ENCODE peak calls at places on chromosomes 3 and 15, in seven cellular contexts. D is Peyer's patch, G is esophagus squamous epithelium, J is stomach, B is breast epithelium, K is H1, R is gastrocnemius medialis. P is an unnamed sample.

GRCh38 chr15:57878573-57878972 is 172.1 kb downstream of the POLR2M start:
- DNase-seq in D (no peak), G (no peak), J (no peak), B (no peak), K (no peak), R (no peak), P (no peak)

GRCh38 chr3:114318295-114318694 is 24.5 kb downstream of the TIGIT start:
- DNase-seq in D (no peak), G (no peak), J (no peak), B (no peak), K (no peak), R (no peak), P (no peak)

GRCh38 chr15:100873029-100873677 is 6.5 kb upstream of the ALDH1A3 start:
- DNase-seq in D (peak), G (no peak), J (peak), B (peak), K (no peak), R (peak), P (peak)

GRCh38 chr3:8255771-8256170 is 245.9 kb upstream of the LMCD1 start:
- DNase-seq in D (no peak), G (no peak), J (no peak), B (no peak), K (no peak), R (no peak), P (no peak)

GRCh38 chr15:57301307-57301706 is 75.0 kb upstream of the CGNL1 start:
- DNase-seq in D (no peak), G (no peak), J (no peak), B (no peak), K (no peak), R (no peak), P (no peak)

GRCh38 chr3:128188326-128188725 is 35.0 kb downstream of the EEFSEC start:
- DNase-seq in D (no peak), G (no peak), J (no peak), B (no peak), K (no peak), R (no peak), P (no peak)

GRCh38 chr15:32125595-32125994 is 95.3 kb downstream of the CHRNA7 start:
- DNase-seq in D (no peak), G (no peak), J (no peak), B (no peak), K (no peak), R (no peak), P (no peak)

GRCh38 chr3:47617061-47618010 is 38.7 kb upstream of the CSPG5 start:
- DNase-seq in D (no peak), G (no peak), J (no peak), B (no peak), K (no peak), R (no peak), P (no peak)

GRCh38 chr15:76935620-76936019 is 4.1 kb downstream of the RCN2 start:
- DNase-seq in D (peak), G (no peak), J (no peak), B (no peak), K (no peak), R (no peak), P (no peak)

GRCh38 chr3:42488687-42489086 is 13.8 kb upstream of the VIPR1 start:
- DNase-seq in D (no peak), G (no peak), J (no peak), B (no peak), K (no peak), R (no peak), P (no peak)

GRCh38 chr3:38651153-38651789 is 1.8 kb upstream of the SCN5A start:
- DNase-seq in D (peak), G (no peak), J (peak), B (no peak), K (no peak), R (peak), P (peak)

GRCh38 chr3:190517696-190518095 is 3.8 kb downstream of the IL1RAP start:
- DNase-seq in D (no peak), G (no peak), J (no peak), B (no peak), K (no peak), R (no peak), P (no peak)

GRCh38 chr3:161644871-161645636 is 148.4 kb downstream of the OTOL1 start:
- DNase-seq in D (no peak), G (no peak), J (no peak), B (no peak), K (no peak), R (no peak), P (no peak)

GRCh38 chr15:100853676-100854440 is 25.8 kb upstream of the ALDH1A3 start:
- DNase-seq in D (no peak), G (no peak), J (peak), B (peak), K (no peak), R (no peak), P (no peak)

GRCh38 chr15:51931638-51932037 is 39.9 kb downstream of the LEO1 start:
- DNase-seq in D (no peak), G (no peak), J (no peak), B (no peak), K (no peak), R (no peak), P (no peak)

GRCh38 chr15:99537344-99537743 is 28.4 kb upstream of the MEF2A start:
- DNase-seq in D (no peak), G (no peak), J (no peak), B (no peak), K (no peak), R (no peak), P (no peak)

GRCh38 chr15:48500595-48500994 is 144.9 kb downstream of the FBN1 start:
- DNase-seq in D (no peak), G (no peak), J (no peak), B (no peak), K (no peak), R (no peak), P (no peak)

GRCh38 chr3:60970850-60971249 is 280.4 kb downstream of the FHIT start:
- DNase-seq in D (no peak), G (no peak), J (no peak), B (no peak), K (no peak), R (no peak), P (no peak)

GRCh38 chr15:38487383-38487782 is 33.5 kb downstream of the FAM98B start:
- DNase-seq in D (no peak), G (no peak), J (no peak), B (no peak), K (no peak), R (no peak), P (no peak)

GRCh38 chr3:177705976-177706866 is 508.9 kb upstream of the TBL1XR1 start:
- DNase-seq in D (no peak), G (no peak), J (no peak), B (no peak), K (no peak), R (peak), P (peak)

GRCh38 chr3:172096881-172097420 is 57.6 kb downstream of the FNDC3B start:
- DNase-seq in D (no peak), G (no peak), J (peak), B (no peak), K (no peak), R (no peak), P (no peak)

GRCh38 chr3:136994772-136995516 is 37.2 kb downstream of the IL20RB start:
- DNase-seq in D (no peak), G (peak), J (peak), B (peak), K (no peak), R (peak), P (peak)

GRCh38 chr3:56202997-56203396 is 265.3 kb downstream of the ERC2 start:
- DNase-seq in D (no peak), G (no peak), J (no peak), B (no peak), K (no peak), R (no peak), P (no peak)

GRCh38 chr3:141030296-141030695 is 20.9 kb upstream of the SPSB4 start:
- DNase-seq in D (no peak), G (no peak), J (no peak), B (no peak), K (no peak), R (no peak), P (no peak)
- TF ChIP-seq POLR2A in D (no peak), G (no peak), J (no peak), B (no peak), K (no peak), R (no peak), P (no peak)

DNA sequence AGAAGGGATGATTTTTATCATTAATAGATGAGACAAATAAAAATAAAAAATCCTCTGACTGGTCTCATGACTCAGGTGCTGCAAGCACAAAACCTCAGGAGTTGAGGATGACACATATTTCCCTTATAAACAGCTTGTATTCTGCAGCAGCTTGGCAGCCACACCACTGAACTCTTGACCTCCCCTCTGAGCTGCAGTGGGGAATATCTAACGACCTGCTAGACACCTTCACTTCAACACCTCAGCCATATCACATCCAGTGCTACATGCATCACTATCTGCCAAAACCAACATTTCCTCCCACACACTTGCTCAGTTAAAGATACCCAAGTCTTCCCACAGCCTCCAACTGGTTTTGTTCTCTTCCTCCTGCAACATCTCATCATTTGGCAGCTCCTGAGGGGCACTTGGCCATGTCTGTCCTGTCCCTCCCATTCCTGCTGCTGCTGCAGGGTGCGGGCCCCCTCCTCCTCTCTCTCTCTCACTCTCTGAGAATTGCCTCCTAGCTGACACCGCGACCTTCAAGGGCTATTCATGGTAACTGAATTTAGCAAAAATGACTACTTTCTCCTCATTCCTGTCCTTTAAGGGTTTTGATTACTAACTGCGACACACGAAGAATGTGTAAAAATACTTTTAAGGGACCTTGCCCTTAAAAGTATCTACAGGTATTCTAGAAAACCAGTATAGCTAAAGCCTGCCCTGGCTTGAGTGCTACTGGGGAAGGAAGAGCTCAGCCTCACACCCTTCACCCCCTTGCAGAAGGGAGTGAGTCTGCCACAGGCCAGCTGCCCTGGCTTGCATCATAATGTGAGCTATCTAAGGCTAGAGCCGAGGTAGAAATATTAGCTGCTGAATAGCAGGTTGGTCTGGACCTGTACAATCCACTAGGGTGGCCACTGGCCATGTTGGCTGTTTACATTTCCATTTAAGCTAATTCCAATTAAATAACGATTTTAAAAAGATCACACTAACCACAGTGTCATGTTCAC is 5.0 kb upstream of the CCR9 start:
- DNase-seq in D (no peak), G (no peak), J (no peak), B (no peak), K (no peak), R (no peak), P (no peak)
- H3K4me3 ChIP-seq in D (no peak), G (no peak), J (no peak), B (no peak), K (no peak), R (no peak), P (no peak)

DNA sequence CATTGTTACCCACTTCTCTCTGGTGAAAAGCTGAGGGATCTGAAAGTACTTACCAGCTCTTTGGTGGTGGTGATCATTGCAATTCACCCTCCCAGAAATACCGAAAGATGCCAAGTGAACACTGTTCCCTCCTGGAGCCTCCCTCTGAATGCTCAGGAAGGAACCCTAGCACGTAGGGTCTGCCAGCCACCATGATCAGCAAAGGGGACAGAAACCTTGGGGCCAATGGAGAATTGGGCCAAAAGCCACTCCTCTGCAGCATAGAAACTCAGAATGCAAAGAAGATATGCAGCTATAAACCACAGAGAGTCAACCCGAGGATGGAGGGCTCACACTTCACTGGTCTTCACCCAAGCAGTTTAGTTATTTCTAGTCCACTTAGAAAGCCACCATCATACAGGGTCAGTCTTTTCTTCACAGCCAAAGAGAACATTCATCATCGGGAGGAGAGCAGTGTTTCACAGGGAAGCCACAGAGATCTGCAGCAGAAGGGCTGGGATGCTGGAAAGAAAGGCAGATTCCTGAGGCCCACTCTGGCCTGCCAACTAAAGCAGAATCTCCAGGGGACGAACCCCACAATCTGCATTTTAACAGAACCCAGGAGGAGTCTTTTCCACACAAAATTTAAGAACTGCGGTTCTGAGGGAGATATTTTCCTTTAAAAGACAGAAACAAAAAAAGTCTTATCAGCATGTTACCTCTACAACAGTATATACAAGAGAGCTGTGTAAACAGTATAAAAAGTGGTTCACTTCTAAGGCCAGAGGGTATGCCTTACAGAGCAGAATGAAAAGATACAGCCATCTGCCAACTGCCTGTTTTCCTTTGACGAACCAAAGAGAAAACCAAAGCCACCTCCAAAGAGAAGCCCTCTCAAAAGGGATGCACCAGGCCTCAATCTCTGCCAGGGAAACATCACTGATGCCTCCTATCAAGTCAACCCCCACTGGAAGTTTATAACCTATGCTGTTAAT is 11.3 kb downstream of the TBC1D2B start:
- DNase-seq in D (no peak), G (no peak), J (no peak), B (no peak), K (no peak), R (no peak), P (no peak)
- H3K27ac ChIP-seq in D (peak), G (peak), J (peak), B (peak), K (no peak), R (peak), P (peak)

GRCh38 chr3:141401584-141402475 is 33.5 kb downstream of the ZBTB38 start:
- DNase-seq in D (peak), G (no peak), J (peak), B (no peak), K (no peak), R (peak), P (peak)

GRCh38 chr3:141399979-141400971 is 32.0 kb downstream of the ZBTB38 start:
- DNase-seq in D (no peak), G (no peak), J (no peak), B (no peak), K (no peak), R (no peak), P (no peak)

GRCh38 chr3:141402476-141403171 is 34.3 kb downstream of the ZBTB38 start:
- DNase-seq in D (peak), G (no peak), J (peak), B (peak), K (no peak), R (peak), P (peak)

GRCh38 chr3:141399200-141399599 is 30.9 kb downstream of the ZBTB38 start:
- DNase-seq in D (no peak), G (no peak), J (no peak), B (no peak), K (no peak), R (no peak), P (no peak)

GRCh38 chr3:141401095-141401494 is 32.8 kb downstream of the ZBTB38 start:
- DNase-seq in D (no peak), G (no peak), J (no peak), B (no peak), K (no peak), R (no peak), P (no peak)
- TF ChIP-seq POLR2A in D (no peak), G (no peak), J (no peak), B (no peak), K (no peak), R (no peak), P (no peak)

GRCh38 chr15:63046927-63047760 is 4.6 kb downstream of the TPM1 start:
- DNase-seq in D (no peak), G (no peak), J (no peak), B (peak), K (no peak), R (no peak), P (no peak)
- H3K4me3 ChIP-seq in D (no peak), G (peak), J (peak), B (peak), K (peak), R (peak), P (peak)

DNA sequence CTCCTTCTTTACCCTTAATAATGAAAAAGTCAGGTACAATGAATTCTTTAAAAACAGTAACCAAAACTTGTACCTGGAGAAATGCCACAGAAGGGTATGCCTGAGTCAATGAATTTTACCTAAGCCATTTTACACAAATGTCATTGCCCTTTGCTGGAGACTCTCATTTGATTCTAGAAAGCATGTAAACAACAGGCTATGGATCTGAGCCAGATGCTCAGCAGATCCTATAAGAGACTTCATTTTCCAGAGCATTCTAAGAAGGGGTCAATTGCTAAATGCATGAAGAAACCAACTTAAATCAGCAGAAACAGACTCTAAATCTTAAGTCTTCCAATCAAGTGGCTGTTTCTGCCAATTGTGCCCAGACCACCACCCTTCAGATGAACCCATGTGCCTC is 83.8 kb upstream of the GALNT15 start:
- DNase-seq in D (no peak), G (no peak), J (no peak), B (no peak), K (no peak), R (no peak), P (no peak)
- H3K27ac ChIP-seq in D (no peak), G (no peak), J (no peak), B (peak), K (no peak), R (peak), P (peak)

DNA sequence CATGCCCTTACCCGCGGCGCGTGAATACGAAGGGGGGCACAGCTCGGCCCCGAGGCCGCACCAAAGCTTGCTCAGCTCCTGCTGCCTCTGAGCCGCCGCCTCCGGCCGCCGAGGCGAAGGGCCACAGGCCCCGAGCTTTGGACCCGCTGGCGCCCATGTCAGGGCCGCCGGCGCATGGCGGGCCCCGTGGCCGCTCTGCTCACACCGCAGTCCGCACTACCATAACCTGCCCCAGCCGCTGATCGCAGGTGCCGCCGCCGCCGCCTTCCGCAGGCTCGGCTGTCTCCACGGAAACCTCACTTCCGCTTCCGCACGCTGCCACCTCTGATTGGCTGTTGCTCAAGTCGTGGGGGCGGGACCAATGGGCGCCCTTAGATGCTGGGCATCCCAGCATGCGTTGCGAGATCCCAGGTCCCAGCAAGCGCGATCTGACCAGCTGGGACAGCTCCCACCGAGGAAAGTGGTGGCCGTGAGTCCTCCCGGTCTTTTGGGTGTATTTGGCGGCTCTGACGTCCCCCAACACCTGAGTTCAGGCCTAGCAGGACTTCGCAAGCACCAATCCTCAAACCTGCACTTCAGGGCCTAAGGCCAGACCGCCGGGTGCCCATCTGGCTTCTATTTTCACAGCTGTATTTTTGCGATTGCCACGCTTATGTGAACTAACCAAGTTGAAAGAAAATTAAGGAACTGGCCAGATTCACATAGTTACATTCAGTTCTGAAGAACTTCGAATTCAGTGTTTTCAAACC is at the start of gene TUSC2:
- DNase-seq in D (peak), G (peak), J (peak), B (peak), K (peak), R (peak), P (peak)
- TF ChIP-seq POLR2A in D (peak), G (peak), J (no peak), B (peak), K (peak), R (peak), P (peak)

GRCh38 chr15:41474941-41475340 is 18.7 kb upstream of the ITPKA start:
- DNase-seq in D (no peak), G (no peak), J (peak), B (peak), K (no peak), R (no peak), P (no peak)
- H3K4me3 ChIP-seq in D (no peak), G (no peak), J (no peak), B (no peak), K (no peak), R (no peak), P (no peak)

DNA sequence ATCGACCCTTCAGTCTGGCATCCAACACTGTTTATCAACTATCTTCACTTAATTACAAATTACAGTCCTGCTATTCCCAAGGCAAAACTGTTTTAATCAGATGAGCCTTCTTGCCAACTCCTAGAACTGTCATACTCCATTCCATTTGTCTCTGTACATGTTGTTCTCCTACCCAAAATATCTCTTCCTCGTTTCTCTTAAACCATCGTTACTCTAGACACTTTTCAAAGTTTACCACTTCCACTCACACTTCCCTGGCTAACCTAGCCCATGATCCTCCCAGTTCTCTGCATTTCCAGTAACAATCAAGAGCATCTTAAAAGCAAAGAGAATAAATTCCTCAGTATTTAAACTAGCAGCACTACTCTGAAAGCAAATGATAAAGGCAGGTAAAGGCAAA is 19.9 kb downstream of the ZNF106 start:
- DNase-seq in D (no peak), G (no peak), J (no peak), B (no peak), K (no peak), R (no peak), P (no peak)
- H3K27ac ChIP-seq in D (peak), G (peak), J (no peak), B (peak), K (no peak), R (peak), P (no peak)

GRCh38 chr3:64685800-64686445 is 1.9 kb downstream of the ADAMTS9 start:
- DNase-seq in D (peak), G (no peak), J (peak), B (peak), K (no peak), R (peak), P (peak)
- TF ChIP-seq POLR2A in D (peak), G (peak), J (no peak), B (peak), K (no peak), R (peak), P (peak)

P was measured in ovary.